ENCODE peak calls at places on chromosomes 6 and 20, in seven cellular contexts. V is brain microvascular endothelial cell, P is GM20000, B is AG09309, G is right atrium auricular region, F is IMR-90, E is dorsolateral prefrontal cortex. L is an unnamed sample.

GRCh38 chr6:101226677-101227135 is 166.8 kb upstream of the GRIK2 start:
- DNase-seq in V (peak; percentile 69), P (peak; percentile 2), B (no peak), G (no peak), F (peak; percentile 3), E (no peak), L (peak; percentile 64)

GRCh38 chr6:91149914-91150674 is 563.2 kb upstream of the MAP3K7 start:
- DNase-seq in V (no peak), P (no peak), B (no peak), G (no peak), F (no peak), E (no peak), L (no peak)

GRCh38 chr6:93784794-93785757 is 365.7 kb upstream of the EPHA7 start:
- DNase-seq in V (peak; percentile 94), P (no peak), B (no peak), G (no peak), F (no peak), E (no peak), L (no peak)

GRCh38 chr6:142407685-142408273 is 106.0 kb downstream of the ADGRG6 start:
- DNase-seq in V (no peak), P (no peak), B (no peak), G (no peak), F (no peak), E (no peak), L (no peak)

GRCh38 chr6:41182069-41183034 is 18.6 kb downstream of the TREML2 start:
- DNase-seq in V (peak; percentile 52), P (peak; percentile 56), B (peak; percentile 14), G (peak; percentile 61), F (peak; percentile 55), E (no peak), L (peak; percentile 66)

GRCh38 chr6:78947529-78947928 is 80.2 kb downstream of the IRAK1BP1 start:
- DNase-seq in V (peak; percentile 2), P (no peak), B (no peak), G (no peak), F (peak; percentile 62), E (no peak), L (no peak)

GRCh38 chr6:133730881-133731280 is 158.0 kb upstream of the TCF21 start:
- DNase-seq in V (no peak), P (no peak), B (no peak), G (no peak), F (peak; percentile 60), E (no peak), L (no peak)

GRCh38 chr20:50113420-50114224 is 672 bp upstream of the UBE2V1 start:
- DNase-seq in V (no peak), P (no peak), B (no peak), G (no peak), F (no peak), E (no peak), L (peak; percentile 41)

GRCh38 chr20:34364013-34364382 is 925 bp downstream of the ITCH start:
- DNase-seq in V (peak; percentile 27), P (no peak), B (no peak), G (no peak), F (peak; percentile 34), E (no peak), L (peak; percentile 23)

GRCh38 chr20:53253668-53254067 is 281.5 kb downstream of the TSHZ2 start:
- DNase-seq in V (no peak), P (no peak), B (no peak), G (no peak), F (no peak), E (no peak), L (no peak)

GRCh38 chr6:37441651-37442050 is 8.6 kb downstream of the CMTR1 start:
- DNase-seq in V (no peak), P (no peak), B (no peak), G (no peak), F (no peak), E (no peak), L (no peak)

GRCh38 chr6:24321538-24322162 is 36.2 kb downstream of the DCDC2 start:
- DNase-seq in V (peak; percentile 57), P (no peak), B (no peak), G (no peak), F (no peak), E (no peak), L (no peak)

DNA sequence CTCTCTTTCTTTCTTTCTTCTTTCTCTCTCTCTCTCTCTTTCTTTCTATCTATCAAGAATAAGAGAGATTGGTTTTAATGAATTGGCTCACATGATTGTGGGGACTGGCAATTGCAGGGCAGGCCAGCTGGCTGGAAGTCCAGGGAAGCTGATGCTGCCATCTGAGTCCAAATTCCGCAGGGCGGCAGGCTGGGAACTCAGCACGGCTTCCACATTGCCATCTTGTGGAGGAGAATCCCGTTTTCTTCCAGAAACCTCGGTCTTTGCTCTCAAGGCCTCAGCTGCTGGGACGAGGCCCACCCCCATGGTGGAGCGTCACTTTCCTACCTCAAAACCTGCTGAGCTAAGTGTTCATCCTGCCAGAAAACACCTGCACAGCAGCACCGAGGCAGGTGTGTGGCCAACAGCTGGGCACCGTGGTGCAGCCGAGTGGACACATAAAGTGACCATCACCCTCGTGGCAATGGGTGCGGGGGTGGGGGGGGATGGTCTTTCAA is 58.8 kb upstream of the SLCO4A1 start:
- DNase-seq in V (no peak), P (no peak), B (no peak), G (no peak), F (no peak), E (no peak), L (peak; percentile 29)
- TF ChIP-seq CTCF in V (peak; percentile 15), P (no peak), B (peak; percentile 40), G (no peak), F (peak; percentile 8), E (peak; percentile 10), L (peak; percentile 36)

GRCh38 chr6:13539572-13539971 is 34.8 kb upstream of the SIRT5 start:
- DNase-seq in V (no peak), P (no peak), B (no peak), G (no peak), F (no peak), E (no peak), L (no peak)

GRCh38 chr6:13536796-13537526 is 37.4 kb upstream of the SIRT5 start:
- DNase-seq in V (no peak), P (no peak), B (no peak), G (no peak), F (no peak), E (no peak), L (peak; percentile 25)

GRCh38 chr6:13538600-13538999 is 35.8 kb upstream of the SIRT5 start:
- DNase-seq in V (no peak), P (no peak), B (no peak), G (no peak), F (no peak), E (no peak), L (no peak)

GRCh38 chr6:13537527-13537897 is 36.9 kb upstream of the SIRT5 start:
- DNase-seq in V (no peak), P (no peak), B (no peak), G (no peak), F (no peak), E (no peak), L (no peak)

GRCh38 chr6:13538084-13538483 is 36.3 kb upstream of the SIRT5 start:
- DNase-seq in V (peak; percentile 31), P (peak; percentile 73), B (peak; percentile 17), G (no peak), F (peak; percentile 61), E (no peak), L (peak; percentile 34)
- TF ChIP-seq CTCF in V (peak; percentile 58), P (no peak), B (peak; percentile 50), G (peak; percentile 69), F (peak; percentile 57), E (peak; percentile 59), L (peak; percentile 75)

GRCh38 chr20:2385026-2385425 is 4.3 kb downstream of the TGM6 start:
- DNase-seq in V (no peak), P (no peak), B (no peak), G (no peak), F (no peak), E (no peak), L (peak; percentile 64)

GRCh38 chr20:2387180-2387577 is 6.5 kb downstream of the TGM6 start:
- DNase-seq in V (peak; percentile 64), P (peak; percentile 68), B (no peak), G (no peak), F (peak; percentile 19), E (no peak), L (peak; percentile 46)

GRCh38 chr20:2386516-2387179 is 5.9 kb downstream of the TGM6 start:
- DNase-seq in V (peak; percentile 50), P (no peak), B (no peak), G (no peak), F (peak; percentile 38), E (no peak), L (peak; percentile 88)

GRCh38 chr20:2385496-2385895 is 4.8 kb downstream of the TGM6 start:
- DNase-seq in V (no peak), P (no peak), B (no peak), G (no peak), F (no peak), E (no peak), L (peak; percentile 9)

GRCh38 chr20:2387580-2387979 is 6.9 kb downstream of the TGM6 start:
- DNase-seq in V (no peak), P (no peak), B (no peak), G (no peak), F (no peak), E (no peak), L (no peak)
- TF ChIP-seq CTCF in V (no peak), P (no peak), B (no peak), G (no peak), F (no peak), E (no peak), L (peak; percentile 34)

GRCh38 chr6:166744654-166745134 is 117.6 kb upstream of the RPS6KA2 start:
- DNase-seq in V (no peak), P (no peak), B (no peak), G (no peak), F (no peak), E (no peak), L (no peak)

GRCh38 chr6:166747644-166748595 is 120.9 kb upstream of the RPS6KA2 start:
- DNase-seq in V (no peak), P (no peak), B (no peak), G (no peak), F (no peak), E (no peak), L (no peak)

GRCh38 chr6:166743415-166743814 is 116.4 kb upstream of the RPS6KA2 start:
- DNase-seq in V (no peak), P (no peak), B (no peak), G (no peak), F (no peak), E (no peak), L (no peak)

GRCh38 chr6:166743925-166744653 is 117.0 kb upstream of the RPS6KA2 start:
- DNase-seq in V (no peak), P (no peak), B (no peak), G (no peak), F (peak; percentile 13), E (no peak), L (no peak)

DNA sequence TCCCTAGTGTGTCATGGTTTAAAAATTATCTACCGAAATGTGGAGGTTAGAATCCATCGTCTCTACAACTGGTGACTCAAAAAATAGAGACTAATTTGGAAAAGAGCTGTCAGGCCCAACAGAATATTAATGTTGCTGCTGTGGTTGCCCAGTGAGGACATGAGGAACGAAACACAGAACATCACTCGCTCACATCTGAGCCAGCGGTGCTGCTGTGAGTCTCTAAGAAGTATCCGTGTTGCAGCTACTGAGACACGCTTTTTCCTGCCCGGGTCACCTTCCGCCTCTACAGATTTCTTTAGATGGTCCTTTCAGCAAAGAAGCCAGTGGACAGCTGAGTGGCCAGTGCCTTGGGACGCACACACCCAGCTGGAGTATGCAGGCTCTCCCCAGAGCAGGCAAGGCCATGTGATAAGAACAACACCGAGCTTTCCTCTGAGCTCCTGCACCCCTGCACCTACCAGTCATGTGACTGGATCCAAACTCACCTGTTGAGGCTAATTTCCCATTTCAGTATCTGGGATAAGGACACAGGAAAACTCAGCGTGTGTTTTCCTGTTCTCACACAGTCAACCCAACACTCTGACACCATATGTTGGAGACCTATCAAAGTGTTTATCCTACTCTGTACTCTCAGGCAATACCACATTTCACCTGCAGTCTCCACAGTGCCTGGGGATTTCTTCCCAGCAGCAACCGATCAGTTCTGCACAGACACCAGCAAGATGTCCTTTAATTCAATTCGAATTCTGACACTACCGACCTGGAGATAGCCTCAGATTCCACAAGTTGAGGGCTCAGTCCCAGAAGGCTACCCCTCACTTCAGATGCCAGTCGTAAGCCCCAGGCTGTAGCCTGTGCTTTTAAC is 119.0 kb upstream of the RPS6KA2 start:
- DNase-seq in V (no peak), P (no peak), B (no peak), G (no peak), F (no peak), E (no peak), L (no peak)
- TF ChIP-seq CTCF in V (peak; percentile 15), P (no peak), B (no peak), G (no peak), F (no peak), E (no peak), L (no peak)